ENCODE peak calls at places on chromosomes 4 and X, in four cellular contexts. I is HEK293T, U is pulmonary artery endothelial cell, V is AG04450. Z is an unnamed sample.

GRCh38 chr4:169179609-169180526 is 90.9 kb downstream of the SH3RF1 start:
- DNase-seq in I (no peak), U (no peak), V (no peak), Z (no peak)

GRCh38 chr4:105496899-105497298 is 23.0 kb upstream of the PPA2 start:
- DNase-seq in I (no peak), U (no peak), V (no peak), Z (no peak)

GRCh38 chr4:20305976-20306375 is 54.3 kb downstream of the SLIT2 start:
- DNase-seq in I (no peak), U (no peak), V (peak), Z (peak)

GRCh38 chr4:95193391-95194224 is 355.2 kb downstream of the UNC5C start:
- DNase-seq in I (no peak), U (no peak), V (no peak), Z (no peak)

GRCh38 chrX:108199691-108200090 is 108.1 kb downstream of the ATG4A start:
- DNase-seq in I (peak), U (no peak), V (no peak), Z (no peak)

GRCh38 chrX:40406330-40406859 is 174.4 kb upstream of the ATP6AP2 start:
- DNase-seq in I (no peak), U (no peak), V (no peak), Z (no peak)

GRCh38 chr4:21885770-21886169 is 62.8 kb downstream of the KCNIP4 start:
- DNase-seq in I (no peak), U (no peak), V (no peak), Z (no peak)

GRCh38 chrX:140525448-140525847 is 20.6 kb upstream of the SOX3 start:
- DNase-seq in I (no peak), U (no peak), V (no peak), Z (no peak)

GRCh38 chr4:70892086-70892769 is 9.9 kb upstream of the MOB1B start:
- DNase-seq in I (no peak), U (no peak), V (no peak), Z (no peak)

GRCh38 chrX:126985960-126986359 is 166.4 kb downstream of the PRR32 start:
- DNase-seq in I (no peak), U (no peak), V (no peak), Z (no peak)

GRCh38 chr4:150178161-150178560 is 99.9 kb downstream of the DCLK2 start:
- DNase-seq in I (no peak), U (no peak), V (peak), Z (no peak)

GRCh38 chr4:47482326-47482725 is 2.7 kb upstream of the ATP10D start:
- DNase-seq in I (no peak), U (no peak), V (no peak), Z (no peak)

GRCh38 chr4:11470709-11471441 is 42.2 kb upstream of the HS3ST1 start:
- DNase-seq in I (no peak), U (no peak), V (no peak), Z (no peak)

GRCh38 chrX:153623310-153624029 is 23.5 kb upstream of the DUSP9 start:
- DNase-seq in I (no peak), U (no peak), V (no peak), Z (no peak)

GRCh38 chrX:39331062-39331704 is 529.9 kb downstream of the MID1IP1 start:
- DNase-seq in I (no peak), U (no peak), V (no peak), Z (no peak)

GRCh38 chr4:47830263-47831025 is 7.4 kb downstream of the CORIN start:
- DNase-seq in I (no peak), U (no peak), V (no peak), Z (no peak)

GRCh38 chrX:40931921-40932320 is 153.3 kb upstream of the USP9X start:
- DNase-seq in I (no peak), U (no peak), V (no peak), Z (no peak)

GRCh38 chr4:14165253-14165942 is 537.9 kb upstream of the BOD1L1 start:
- DNase-seq in I (no peak), U (no peak), V (no peak), Z (no peak)

GRCh38 chrX:40368611-40369061 is 212.1 kb upstream of the ATP6AP2 start:
- DNase-seq in I (peak), U (no peak), V (no peak), Z (no peak)

GRCh38 chr4:85968945-85969830 is 390.7 kb downstream of the MAPK10 start:
- DNase-seq in I (peak), U (no peak), V (peak), Z (peak)

GRCh38 chr4:169348541-169348940 is 77.8 kb upstream of the SH3RF1 start:
- DNase-seq in I (no peak), U (no peak), V (no peak), Z (no peak)

GRCh38 chr4:22661443-22661842 is 31.3 kb upstream of the GBA3 start:
- DNase-seq in I (no peak), U (no peak), V (no peak), Z (no peak)

GRCh38 chrX:133972916-133973315 is 12.5 kb downstream of the GPC3 start:
- DNase-seq in I (no peak), U (no peak), V (no peak), Z (no peak)

GRCh38 chrX:38717871-38718270 is 83.4 kb upstream of the MID1IP1 start:
- DNase-seq in I (peak), U (peak), V (no peak), Z (no peak)

GRCh38 chr4:25441519-25442117 is 64.6 kb downstream of the ANAPC4 start:
- DNase-seq in I (peak), U (peak), V (peak), Z (no peak)

GRCh38 chr4:118920247-118920646 is 31.6 kb downstream of the SYNPO2 start:
- DNase-seq in I (no peak), U (no peak), V (no peak), Z (no peak)

GRCh38 chrX:4710618-4711433 is 997.4 kb upstream of the PRKX start:
- DNase-seq in I (no peak), U (no peak), V (no peak), Z (no peak)

GRCh38 chr4:137065306-137065705 is 467.0 kb downstream of the PCDH18 start:
- DNase-seq in I (no peak), U (no peak), V (no peak), Z (no peak)

GRCh38 chrX:68685722-68686683 is 38.5 kb downstream of the STARD8 start:
- DNase-seq in I (peak), U (no peak), V (peak), Z (no peak)

GRCh38 chr4:168551211-168551610 is 54.4 kb downstream of the PALLD start:
- DNase-seq in I (no peak), U (no peak), V (peak), Z (no peak)

GRCh38 chrX:132532955-132533354 is 44.1 kb upstream of the MBNL3 start:
- DNase-seq in I (no peak), U (no peak), V (no peak), Z (peak)